ENCODE peak calls at places on chromosomes 12 and 14, in eight cellular contexts. One of them, this sample, is unnamed.

GRCh38 chr12:121652767-121653497 is 16.5 kb downstream of the MORN3 start:
- DNase-seq in cardiac muscle cell: no peak
- DNase-seq in A549: no peak
- DNase-seq in lung: no peak
- DNase-seq in fibroblast of lung: no peak
- DNase-seq in transverse colon: no peak
- DNase-seq in keratinocyte: no peak
- DNase-seq in CD8-positive, alpha-beta T cell: no peak
- DNase-seq in this sample: no peak

GRCh38 chr12:53939141-53940108 is 794 bp downstream of the HOXC13 start:
- DNase-seq in A549: peak; percentile 30
- DNase-seq in CD8-positive, alpha-beta T cell: no peak
- DNase-seq in keratinocyte: peak; percentile 36
- DNase-seq in cardiac muscle cell: peak; percentile 48
- DNase-seq in fibroblast of lung: no peak
- DNase-seq in transverse colon: no peak
- DNase-seq in lung: no peak
- DNase-seq in this sample: peak; percentile 27

GRCh38 chr14:87935895-87936294 is 57.1 kb downstream of the GALC start:
- DNase-seq in fibroblast of lung: no peak
- DNase-seq in lung: no peak
- DNase-seq in A549: no peak
- DNase-seq in transverse colon: no peak
- DNase-seq in keratinocyte: no peak
- DNase-seq in CD8-positive, alpha-beta T cell: no peak
- DNase-seq in cardiac muscle cell: no peak
- DNase-seq in this sample: no peak

GRCh38 chr12:7995266-7995963 is 37.1 kb upstream of the FOXJ2 start:
- DNase-seq in keratinocyte: peak; percentile 53
- DNase-seq in fibroblast of lung: peak; percentile 88
- DNase-seq in A549: peak; percentile 90
- DNase-seq in cardiac muscle cell: peak; percentile 77
- DNase-seq in CD8-positive, alpha-beta T cell: peak; percentile 70
- DNase-seq in lung: peak; percentile 85
- DNase-seq in transverse colon: peak; percentile 77
- DNase-seq in this sample: peak; percentile 72

GRCh38 chr12:65497645-65498044 is 219.2 kb downstream of the MSRB3 start:
- DNase-seq in lung: no peak
- DNase-seq in A549: no peak
- DNase-seq in CD8-positive, alpha-beta T cell: no peak
- DNase-seq in cardiac muscle cell: no peak
- DNase-seq in transverse colon: no peak
- DNase-seq in keratinocyte: no peak
- DNase-seq in fibroblast of lung: no peak
- DNase-seq in this sample: no peak

GRCh38 chr14:104968541-104969401 is 9.4 kb downstream of the AHNAK2 start:
- DNase-seq in keratinocyte: peak; percentile 95
- DNase-seq in fibroblast of lung: peak; percentile 29
- DNase-seq in lung: no peak
- DNase-seq in cardiac muscle cell: no peak
- DNase-seq in CD8-positive, alpha-beta T cell: no peak
- DNase-seq in transverse colon: no peak
- DNase-seq in A549: peak; percentile 79
- DNase-seq in this sample: no peak

GRCh38 chr12:2137707-2138106 is 84.9 kb downstream of the CACNA1C start:
- DNase-seq in fibroblast of lung: no peak
- DNase-seq in keratinocyte: no peak
- DNase-seq in transverse colon: peak; percentile 62
- DNase-seq in lung: no peak
- DNase-seq in A549: no peak
- DNase-seq in cardiac muscle cell: no peak
- DNase-seq in CD8-positive, alpha-beta T cell: no peak
- DNase-seq in this sample: no peak

GRCh38 chr12:89542912-89543592 is 17.2 kb upstream of the POC1B start:
- DNase-seq in CD8-positive, alpha-beta T cell: peak; percentile 35
- DNase-seq in transverse colon: peak; percentile 77
- DNase-seq in A549: peak; percentile 89
- DNase-seq in fibroblast of lung: peak; percentile 70
- DNase-seq in keratinocyte: no peak
- DNase-seq in cardiac muscle cell: peak; percentile 90
- DNase-seq in lung: peak; percentile 74
- DNase-seq in this sample: peak; percentile 50

GRCh38 chr14:106605548-106606448 is 1079.4 kb downstream of the TMEM121 start:
- DNase-seq in keratinocyte: no peak
- DNase-seq in A549: peak; percentile 24
- DNase-seq in cardiac muscle cell: no peak
- DNase-seq in fibroblast of lung: no peak
- DNase-seq in transverse colon: peak; percentile 65
- DNase-seq in lung: no peak
- DNase-seq in CD8-positive, alpha-beta T cell: peak; percentile 66
- DNase-seq in this sample: peak; percentile 79

GRCh38 chr14:94932589-94932988 is 162.7 kb upstream of the GSC start:
- DNase-seq in lung: no peak
- DNase-seq in A549: no peak
- DNase-seq in fibroblast of lung: no peak
- DNase-seq in keratinocyte: no peak
- DNase-seq in CD8-positive, alpha-beta T cell: no peak
- DNase-seq in transverse colon: no peak
- DNase-seq in cardiac muscle cell: no peak
- DNase-seq in this sample: no peak

GRCh38 chr12:75852143-75852542 is 179.4 kb downstream of the PHLDA1 start:
- DNase-seq in keratinocyte: peak; percentile 68
- DNase-seq in transverse colon: no peak
- DNase-seq in A549: no peak
- DNase-seq in cardiac muscle cell: no peak
- DNase-seq in CD8-positive, alpha-beta T cell: no peak
- DNase-seq in fibroblast of lung: peak; percentile 54
- DNase-seq in lung: no peak
- DNase-seq in this sample: no peak

GRCh38 chr12:9948606-9949286 is 16.6 kb upstream of the CLEC2A start:
- DNase-seq in fibroblast of lung: no peak
- DNase-seq in CD8-positive, alpha-beta T cell: no peak
- DNase-seq in lung: no peak
- DNase-seq in cardiac muscle cell: no peak
- DNase-seq in A549: no peak
- DNase-seq in transverse colon: no peak
- DNase-seq in keratinocyte: no peak
- DNase-seq in this sample: peak; percentile 62

GRCh38 chr12:57237952-57238853 is 8.7 kb downstream of the SHMT2 start:
- DNase-seq in cardiac muscle cell: no peak
- DNase-seq in keratinocyte: no peak
- DNase-seq in A549: no peak
- DNase-seq in CD8-positive, alpha-beta T cell: no peak
- DNase-seq in fibroblast of lung: no peak
- DNase-seq in transverse colon: peak; percentile 29
- DNase-seq in lung: no peak
- DNase-seq in this sample: peak; percentile 50

GRCh38 chr12:114096461-114096860 is 130.3 kb upstream of the RBM19 start:
- DNase-seq in transverse colon: no peak
- DNase-seq in cardiac muscle cell: no peak
- DNase-seq in lung: no peak
- DNase-seq in A549: no peak
- DNase-seq in fibroblast of lung: no peak
- DNase-seq in CD8-positive, alpha-beta T cell: no peak
- DNase-seq in keratinocyte: no peak
- DNase-seq in this sample: no peak

GRCh38 chr14:35883677-35884293 is 57.6 kb downstream of the BRMS1L start:
- DNase-seq in fibroblast of lung: peak; percentile 19
- DNase-seq in transverse colon: peak; percentile 29
- DNase-seq in A549: peak; percentile 43
- DNase-seq in cardiac muscle cell: peak; percentile 51
- DNase-seq in CD8-positive, alpha-beta T cell: no peak
- DNase-seq in lung: no peak
- DNase-seq in keratinocyte: no peak
- DNase-seq in this sample: peak; percentile 45
- TF ChIP-seq CTCF in fibroblast of lung: peak; percentile 61
- TF ChIP-seq CTCF in transverse colon: peak; percentile 55
- TF ChIP-seq CTCF in A549: peak; percentile 74
- TF ChIP-seq CTCF in cardiac muscle cell: peak; percentile 74
- TF ChIP-seq CTCF in CD8-positive, alpha-beta T cell: peak; percentile 68
- TF ChIP-seq CTCF in lung: peak; percentile 19
- TF ChIP-seq CTCF in keratinocyte: peak; percentile 62
- TF ChIP-seq CTCF in this sample: peak; percentile 66

DNA sequence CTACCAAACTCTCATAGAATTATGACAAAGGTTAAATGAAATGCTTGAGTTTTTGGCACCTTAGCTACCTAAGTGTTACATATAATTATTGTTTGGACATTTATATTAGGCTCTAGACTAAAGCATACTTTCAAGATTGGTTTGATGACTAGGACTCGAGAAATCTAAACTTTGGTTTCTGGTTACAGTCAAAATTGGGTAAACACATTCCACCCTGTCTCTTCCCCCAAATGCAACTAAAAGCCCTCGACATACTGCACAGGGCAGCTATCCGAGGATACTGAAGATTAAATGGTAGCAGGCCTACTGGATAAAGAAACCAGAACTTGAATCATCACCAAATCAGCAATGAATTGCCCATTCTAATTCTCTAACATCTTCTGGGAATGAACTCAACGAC is 369.1 kb downstream of the PRKD1 start:
- DNase-seq in fibroblast of lung: peak; percentile 71
- DNase-seq in CD8-positive, alpha-beta T cell: no peak
- DNase-seq in cardiac muscle cell: no peak
- DNase-seq in keratinocyte: no peak
- DNase-seq in A549: no peak
- DNase-seq in transverse colon: no peak
- DNase-seq in lung: no peak
- DNase-seq in this sample: no peak
- TF ChIP-seq CTCF in fibroblast of lung: no peak
- TF ChIP-seq CTCF in CD8-positive, alpha-beta T cell: no peak
- TF ChIP-seq CTCF in cardiac muscle cell: no peak
- TF ChIP-seq CTCF in keratinocyte: no peak
- TF ChIP-seq CTCF in A549: no peak
- TF ChIP-seq CTCF in transverse colon: no peak
- TF ChIP-seq CTCF in lung: no peak
- TF ChIP-seq CTCF in this sample: no peak

GRCh38 chr12:105378821-105379400 is 48.4 kb downstream of the C12orf75 start:
- DNase-seq in A549: peak; percentile 48
- DNase-seq in cardiac muscle cell: peak; percentile 30
- DNase-seq in lung: no peak
- DNase-seq in CD8-positive, alpha-beta T cell: no peak
- DNase-seq in keratinocyte: no peak
- DNase-seq in fibroblast of lung: no peak
- DNase-seq in transverse colon: no peak
- DNase-seq in this sample: no peak
- TF ChIP-seq CTCF in A549: peak; percentile 30
- TF ChIP-seq CTCF in cardiac muscle cell: peak; percentile 26
- TF ChIP-seq CTCF in lung: no peak
- TF ChIP-seq CTCF in CD8-positive, alpha-beta T cell: no peak
- TF ChIP-seq CTCF in keratinocyte: no peak
- TF ChIP-seq CTCF in fibroblast of lung: peak; percentile 8
- TF ChIP-seq CTCF in transverse colon: no peak
- TF ChIP-seq CTCF in this sample: peak; percentile 14

GRCh38 chr14:23093993-23094665 is 807 bp downstream of the ACIN1 start:
- DNase-seq in A549: no peak
- DNase-seq in keratinocyte: no peak
- DNase-seq in lung: no peak
- DNase-seq in fibroblast of lung: no peak
- DNase-seq in CD8-positive, alpha-beta T cell: no peak
- DNase-seq in cardiac muscle cell: no peak
- DNase-seq in transverse colon: no peak
- DNase-seq in this sample: no peak
- TF ChIP-seq CTCF in A549: peak; percentile 14
- TF ChIP-seq CTCF in keratinocyte: no peak
- TF ChIP-seq CTCF in lung: no peak
- TF ChIP-seq CTCF in fibroblast of lung: peak; percentile 27
- TF ChIP-seq CTCF in CD8-positive, alpha-beta T cell: no peak
- TF ChIP-seq CTCF in cardiac muscle cell: peak; percentile 36
- TF ChIP-seq CTCF in transverse colon: no peak
- TF ChIP-seq CTCF in this sample: peak; percentile 32

GRCh38 chr12:123121670-123122069 is 29.2 kb downstream of the PITPNM2 start:
- DNase-seq in keratinocyte: no peak
- DNase-seq in CD8-positive, alpha-beta T cell: no peak
- DNase-seq in transverse colon: no peak
- DNase-seq in fibroblast of lung: no peak
- DNase-seq in A549: no peak
- DNase-seq in lung: no peak
- DNase-seq in cardiac muscle cell: no peak
- DNase-seq in this sample: no peak
- TF ChIP-seq CTCF in keratinocyte: no peak
- TF ChIP-seq CTCF in CD8-positive, alpha-beta T cell: no peak
- TF ChIP-seq CTCF in transverse colon: no peak
- TF ChIP-seq CTCF in fibroblast of lung: no peak
- TF ChIP-seq CTCF in A549: no peak
- TF ChIP-seq CTCF in lung: no peak
- TF ChIP-seq CTCF in cardiac muscle cell: no peak
- TF ChIP-seq CTCF in this sample: no peak

DNA sequence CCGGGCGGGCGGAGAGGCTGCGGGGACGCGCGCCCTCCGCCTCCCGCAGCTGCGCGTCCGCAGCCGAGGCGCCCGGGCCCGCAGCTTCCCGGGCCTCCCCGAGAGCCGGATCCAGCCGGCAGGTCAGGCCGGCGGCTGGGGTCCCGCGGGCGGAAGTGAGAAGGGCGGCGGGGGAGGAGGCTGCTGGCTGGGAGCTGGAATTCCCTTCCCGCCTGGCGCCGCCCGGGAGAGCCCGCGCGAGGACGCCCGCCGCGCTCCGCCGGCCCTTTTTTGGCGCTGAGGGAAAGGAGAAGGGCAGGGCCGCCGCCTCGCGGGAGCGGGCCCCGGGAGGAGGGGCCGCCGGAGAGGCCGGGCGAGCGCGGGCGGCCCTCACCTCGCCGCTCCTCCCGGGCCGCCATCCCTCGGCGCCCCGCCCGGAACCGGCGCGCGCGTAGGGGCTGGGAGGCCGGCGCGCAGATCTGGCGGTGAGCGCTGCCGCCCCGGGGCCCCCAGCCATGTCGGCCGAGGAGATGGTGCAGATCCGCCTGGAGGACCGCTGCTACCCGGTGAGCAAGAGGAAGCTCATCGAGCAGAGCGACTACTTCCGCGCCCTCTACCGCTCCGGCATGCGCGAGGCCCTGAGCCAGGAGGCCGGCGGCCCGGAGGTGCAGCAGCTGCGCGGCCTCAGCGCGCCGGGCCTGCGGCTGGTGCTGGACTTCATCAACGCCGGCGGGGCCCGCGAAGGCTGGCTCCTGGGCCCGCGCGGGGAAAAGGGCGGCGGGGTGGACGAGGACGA is at the start of the genes KLHL42 and MANSC4:
- DNase-seq in lung: peak; percentile 68
- DNase-seq in cardiac muscle cell: peak; percentile 89
- DNase-seq in A549: peak; percentile 75
- DNase-seq in keratinocyte: no peak
- DNase-seq in CD8-positive, alpha-beta T cell: peak; percentile 60
- DNase-seq in fibroblast of lung: peak; percentile 81
- DNase-seq in transverse colon: peak; percentile 69
- DNase-seq in this sample: peak; percentile 87
- TF ChIP-seq CTCF in lung: no peak
- TF ChIP-seq CTCF in cardiac muscle cell: no peak
- TF ChIP-seq CTCF in A549: peak; percentile 7
- TF ChIP-seq CTCF in keratinocyte: no peak
- TF ChIP-seq CTCF in CD8-positive, alpha-beta T cell: no peak
- TF ChIP-seq CTCF in fibroblast of lung: no peak
- TF ChIP-seq CTCF in transverse colon: no peak
- TF ChIP-seq CTCF in this sample: no peak

DNA sequence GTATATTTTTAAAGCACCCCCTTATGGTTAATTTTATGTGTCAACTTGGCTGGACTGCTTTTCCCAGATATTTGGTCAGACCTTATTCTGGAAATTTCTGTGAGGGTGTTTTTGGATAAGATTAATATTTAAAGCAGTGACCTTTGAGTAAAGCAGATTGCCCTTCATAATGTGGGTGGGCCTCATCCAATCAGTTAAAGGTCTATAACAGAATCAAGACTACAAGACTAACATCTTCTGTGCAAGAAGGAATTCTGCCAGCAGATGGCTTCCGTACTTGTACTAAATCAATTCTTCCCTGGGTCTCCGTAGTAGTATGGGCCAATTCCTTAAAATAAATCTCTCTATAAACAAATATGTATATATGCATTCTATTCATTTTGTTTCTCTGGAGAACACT is 257.6 kb downstream of the ETNK1 start:
- DNase-seq in CD8-positive, alpha-beta T cell: no peak
- DNase-seq in A549: no peak
- DNase-seq in cardiac muscle cell: no peak
- DNase-seq in fibroblast of lung: no peak
- DNase-seq in lung: no peak
- DNase-seq in transverse colon: no peak
- DNase-seq in keratinocyte: no peak
- DNase-seq in this sample: no peak
- TF ChIP-seq CTCF in CD8-positive, alpha-beta T cell: no peak
- TF ChIP-seq CTCF in A549: no peak
- TF ChIP-seq CTCF in cardiac muscle cell: no peak
- TF ChIP-seq CTCF in fibroblast of lung: no peak
- TF ChIP-seq CTCF in lung: no peak
- TF ChIP-seq CTCF in transverse colon: no peak
- TF ChIP-seq CTCF in keratinocyte: no peak
- TF ChIP-seq CTCF in this sample: no peak

This sample was measured in GM13976.